ENCODE peak calls at places on chromosomes 4 and X, in nine cellular contexts. L, B, I, F, N, Z, O, W and P are unnamed samples.
A peak's percentile ranks its signal among the peaks of the same experiment; 100 is the strongest.

GRCh38 chr4:65943076-65943475 is 272.8 kb upstream of the EPHA5 start:
- DNase-seq in N (peak; percentile 82), I (no peak), F (no peak), W (no peak), Z (peak; percentile 20), B (no peak), L (no peak), O (peak; percentile 26), P (peak; percentile 60)

GRCh38 chr4:20192754-20193521 is 58.8 kb upstream of the SLIT2 start:
- DNase-seq in O (no peak), L (no peak), Z (no peak), W (no peak), F (no peak), I (no peak), N (peak; percentile 66), B (no peak), P (peak; percentile 33)

GRCh38 chr4:87219648-87220093 is 747 bp downstream of the KLHL8 start:
- DNase-seq in Z (no peak), F (no peak), O (no peak), L (peak; percentile 76), N (no peak), W (no peak), I (no peak), B (no peak), P (peak; percentile 65)

GRCh38 chr4:165079476-165079875 is 25.8 kb downstream of the TRIM75 start:
- DNase-seq in I (no peak), B (peak; percentile 5), Z (no peak), W (no peak), L (no peak), N (no peak), O (peak; percentile 21), F (no peak), P (peak; percentile 65)

GRCh38 chrX:145393702-145394235 is 146.5 kb downstream of the SPANXN1 start:
- DNase-seq in L (peak; percentile 28), B (no peak), F (no peak), Z (no peak), I (no peak), W (no peak), N (no peak), O (no peak), P (no peak)

GRCh38 chr4:76881375-76881774 is 16.6 kb downstream of the SOWAHB start:
- DNase-seq in O (peak; percentile 59), Z (no peak), I (no peak), N (no peak), F (no peak), W (no peak), L (no peak), B (no peak), P (peak; percentile 77)

GRCh38 chr4:70801265-70801809 is 38.4 kb downstream of the GRSF1 start:
- DNase-seq in F (no peak), N (no peak), W (no peak), L (no peak), O (no peak), B (no peak), I (no peak), Z (no peak), P (no peak)

GRCh38 chr4:129747756-129748155 is 651.8 kb downstream of the C4orf33 start:
- DNase-seq in W (no peak), N (no peak), I (no peak), B (no peak), L (no peak), F (no peak), O (no peak), Z (no peak), P (peak; percentile 7)

GRCh38 chr4:38190717-38191178 is 230.6 kb downstream of the PTTG2 start:
- DNase-seq in W (no peak), O (peak; percentile 10), F (peak; percentile 16), N (peak; percentile 64), L (no peak), I (no peak), Z (peak; percentile 39), B (no peak), P (peak; percentile 67)

GRCh38 chr4:32661229-32661628 is 1941.1 kb downstream of the PCDH7 start:
- DNase-seq in L (no peak), O (no peak), F (no peak), B (no peak), Z (no peak), N (no peak), W (no peak), I (no peak), P (no peak)

GRCh38 chr4:153538408-153539057 is 72.4 kb downstream of the TMEM131L start:
- DNase-seq in I (no peak), B (no peak), L (no peak), W (no peak), F (no peak), O (no peak), N (no peak), Z (no peak), P (peak; percentile 5)

GRCh38 chr4:13329963-13330362 is 154.2 kb downstream of the RAB28 start:
- DNase-seq in O (peak; percentile 4), W (no peak), Z (no peak), I (no peak), N (peak; percentile 41), B (no peak), L (no peak), F (peak; percentile 34), P (peak; percentile 79)

GRCh38 chr4:116603096-116603495 is 482.3 kb downstream of the TRAM1L1 start:
- DNase-seq in L (no peak), F (no peak), Z (no peak), I (no peak), N (no peak), B (no peak), O (no peak), W (no peak), P (no peak)

GRCh38 chr4:59968796-59969195 is 1231.3 kb upstream of the ADGRL3 start:
- DNase-seq in I (no peak), O (no peak), Z (no peak), N (no peak), W (no peak), F (no peak), B (no peak), L (no peak), P (no peak)

GRCh38 chr4:168667397-168667796 is 170.5 kb downstream of the PALLD start:
- DNase-seq in Z (no peak), L (no peak), F (no peak), W (no peak), N (no peak), O (no peak), B (no peak), I (no peak), P (no peak)

GRCh38 chrX:107207089-107207488 is 678 bp downstream of the DNAAF6 start:
- DNase-seq in L (no peak), O (no peak), B (no peak), N (no peak), F (no peak), I (no peak), W (no peak), Z (no peak), P (no peak)

GRCh38 chr4:82543131-82543530 is 18.7 kb downstream of the TMEM150C start:
- DNase-seq in I (no peak), N (no peak), W (no peak), B (no peak), F (no peak), O (no peak), Z (no peak), L (no peak), P (no peak)